ENCODE peak calls at places on chromosomes 7 and 10, in eight cellular contexts. I, D, C, W, R, K, H and G are unnamed samples.

GRCh38 chr7:134031835-134032617 is 95.1 kb upstream of the LRGUK start:
- DNase-seq in K (no peak), H (no peak), D (no peak), I (peak; percentile 7), R (no peak), W (no peak), C (peak; percentile 4), G (no peak)

GRCh38 chr10:114079421-114079820 is 35.8 kb downstream of the ADRB1 start:
- DNase-seq in K (no peak), I (no peak), D (no peak), R (no peak), H (no peak), W (no peak), C (no peak), G (no peak)

GRCh38 chr7:101815826-101816488 is 1.5 kb upstream of the CUX1 start:
- DNase-seq in H (peak; percentile 78), K (no peak), I (peak; percentile 40), D (peak; percentile 95), C (peak; percentile 71), R (no peak), W (peak; percentile 33), G (peak; percentile 80)

GRCh38 chr10:110686037-110686436 is 41.9 kb downstream of the RBM20 start:
- DNase-seq in K (no peak), C (no peak), D (no peak), H (no peak), R (no peak), W (no peak), I (no peak), G (no peak)

GRCh38 chr7:76326646-76327233 is 24.3 kb downstream of the HSPB1 start:
- DNase-seq in R (no peak), C (peak; percentile 65), K (no peak), H (no peak), D (no peak), W (no peak), I (no peak), G (no peak)

GRCh38 chr10:25743832-25744231 is 190.2 kb upstream of the MYO3A start:
- DNase-seq in C (no peak), H (no peak), K (no peak), W (no peak), I (no peak), D (no peak), R (no peak), G (no peak)

GRCh38 chr10:76885815-76886214 is 751.8 kb downstream of the KCNMA1 start:
- DNase-seq in W (no peak), C (peak; percentile 56), D (peak; percentile 72), H (no peak), R (no peak), K (peak; percentile 78), I (no peak), G (no peak)

GRCh38 chr10:124703778-124704427 is 40.3 kb downstream of the FAM53B start:
- DNase-seq in R (no peak), W (no peak), C (peak; percentile 65), I (no peak), K (peak; percentile 96), D (no peak), H (no peak), G (no peak)

GRCh38 chr7:105154084-105154483 is 140.1 kb downstream of the KMT2E start:
- DNase-seq in W (no peak), I (no peak), K (peak; percentile 55), H (no peak), D (no peak), C (no peak), R (no peak), G (no peak)

GRCh38 chr7:31134246-31135188 is 82.4 kb downstream of the ADCYAP1R1 start:
- DNase-seq in H (peak; percentile 82), W (peak; percentile 56), I (peak; percentile 15), K (peak; percentile 88), C (peak; percentile 70), D (peak; percentile 93), R (no peak), G (peak; percentile 93)

GRCh38 chr10:102435529-102436233 is 3.3 kb upstream of the CUEDC2 start:
- DNase-seq in H (no peak), R (no peak), I (no peak), D (no peak), C (no peak), W (no peak), K (no peak), G (no peak)

GRCh38 chr10:97572214-97572989 is at the start of gene ANKRD2:
- DNase-seq in I (no peak), D (peak; percentile 84), K (no peak), H (peak; percentile 77), C (peak; percentile 86), W (peak; percentile 59), R (no peak), G (peak; percentile 51)

GRCh38 chr10:114437456-114438292 is 33.4 kb upstream of the AFAP1L2 start:
- DNase-seq in D (peak; percentile 52), R (no peak), I (no peak), H (no peak), W (no peak), C (peak; percentile 34), K (no peak), G (no peak)

GRCh38 chr7:47509571-47509970 is 72.3 kb downstream of the TNS3 start:
- DNase-seq in W (no peak), K (no peak), C (no peak), R (no peak), D (no peak), I (no peak), H (no peak), G (no peak)

GRCh38 chr7:17090751-17091150 is 207.7 kb upstream of the AHR start:
- DNase-seq in H (no peak), C (peak; percentile 81), K (no peak), W (no peak), R (peak; percentile 65), I (peak; percentile 43), D (no peak), G (no peak)

GRCh38 chr7:64946772-64947171 is 43.7 kb downstream of the ZNF273 start:
- DNase-seq in R (no peak), C (peak; percentile 12), K (no peak), D (peak; percentile 53), W (no peak), H (peak; percentile 77), I (no peak), G (peak; percentile 59)

GRCh38 chr10:124149681-124150080 is 56.3 kb upstream of the CHST15 start:
- DNase-seq in W (no peak), C (no peak), D (peak; percentile 59), H (no peak), K (no peak), I (no peak), R (no peak), G (no peak)

GRCh38 chr7:149864751-149865150 is 9.0 kb upstream of the ATP6V0E2 start:
- DNase-seq in H (no peak), I (no peak), W (no peak), D (no peak), K (no peak), R (no peak), C (no peak), G (no peak)

GRCh38 chr7:154928136-154929005 is 74.6 kb downstream of the PAXIP1 start:
- DNase-seq in D (no peak), C (peak; percentile 96), H (peak; percentile 37), K (no peak), W (no peak), R (peak; percentile 88), I (peak; percentile 77), G (no peak)

GRCh38 chr7:40922316-40922670 is 780.6 kb downstream of the INHBA start:
- DNase-seq in I (peak; percentile 28), R (peak; percentile 89), K (no peak), W (no peak), C (peak; percentile 71), D (no peak), H (no peak), G (no peak)

GRCh38 chr10:99276848-99277486 is 41.3 kb upstream of the HPSE2 start:
- DNase-seq in K (no peak), W (no peak), I (no peak), R (no peak), D (peak; percentile 45), H (no peak), C (peak; percentile 43), G (no peak)

DNA sequence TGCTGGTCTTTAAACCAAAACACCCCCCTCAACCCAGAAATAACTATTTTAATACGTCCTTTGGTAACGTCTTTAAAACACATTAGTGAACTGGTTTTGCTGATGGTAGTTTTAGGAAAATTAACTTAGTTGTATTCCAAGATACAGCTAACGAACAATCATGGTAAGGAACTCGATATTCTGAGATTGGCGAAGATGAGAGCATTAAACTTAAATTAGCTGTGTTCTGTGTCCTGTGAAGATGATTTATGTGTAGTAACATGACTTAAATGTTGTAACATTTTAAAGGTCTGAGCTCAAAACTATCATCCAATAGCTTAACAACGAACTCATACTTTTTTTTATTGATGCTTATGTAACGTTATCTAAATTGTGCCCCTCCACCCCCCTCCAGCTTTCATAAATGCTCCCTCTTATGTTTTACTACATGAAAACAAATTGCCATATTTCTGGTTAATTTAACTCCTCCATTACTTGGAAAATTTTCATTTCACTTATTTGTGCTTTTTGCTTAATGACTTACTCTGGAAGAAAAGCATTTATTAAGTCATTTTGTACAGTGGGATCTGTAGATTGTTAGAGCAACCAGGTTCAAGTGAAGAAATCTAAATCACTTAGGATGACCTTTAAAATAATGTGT is 1.7 kb downstream of the SDK1 start:
- DNase-seq in W (no peak), R (no peak), H (no peak), I (no peak), C (no peak), K (no peak), D (no peak), G (no peak)
- H3K4me3 ChIP-seq in W (peak overlapping the region; percentile 64), R (no peak overlapping the region), H (peak overlapping the region; percentile 86), I (no peak overlapping the region), C (no peak overlapping the region), K (peak overlapping the region; percentile 91), D (peak overlapping the region; percentile 82), G (peak overlapping the region; percentile 8)

GRCh38 chr7:1103789-1104513 is 16.0 kb downstream of the GPER1 start:
- DNase-seq in K (no peak), R (no peak), C (no peak), W (no peak), H (no peak), D (no peak), I (no peak), G (no peak)
- H3K4me3 ChIP-seq in K (no peak overlapping the region), R (no peak overlapping the region), C (no peak overlapping the region), W (no peak overlapping the region), H (no peak overlapping the region), D (no peak overlapping the region), I (no peak overlapping the region), G (no peak overlapping the region)

GRCh38 chr10:14564268-14564744 is 210.4 kb downstream of the FAM107B start:
- DNase-seq in W (no peak), D (no peak), R (no peak), H (no peak), C (no peak), I (no peak), K (no peak), G (no peak)
- H3K4me3 ChIP-seq in W (no peak overlapping the region), D (no peak overlapping the region), R (no peak overlapping the region), H (no peak overlapping the region), C (no peak overlapping the region), I (no peak overlapping the region), K (no peak overlapping the region), G (no peak overlapping the region)

GRCh38 chr10:1954339-1954738 is 217.0 kb upstream of the ADARB2 start:
- DNase-seq in I (no peak), H (no peak), R (no peak), W (no peak), K (no peak), C (no peak), D (no peak), G (no peak)

GRCh38 chr10:1952126-1953095 is 215.1 kb upstream of the ADARB2 start:
- DNase-seq in K (peak; percentile 72), W (no peak), R (no peak), H (no peak), C (no peak), D (no peak), I (no peak), G (no peak)

GRCh38 chr10:1962025-1962424 is 224.7 kb upstream of the ADARB2 start:
- DNase-seq in W (no peak), C (no peak), R (no peak), H (no peak), D (peak; percentile 15), I (no peak), K (no peak), G (no peak)

GRCh38 chr10:1957057-1957456 is 219.7 kb upstream of the ADARB2 start:
- DNase-seq in H (no peak), W (no peak), R (no peak), C (no peak), I (no peak), K (no peak), D (no peak), G (no peak)
- H3K4me3 ChIP-seq in H (no peak overlapping the region), W (no peak overlapping the region), R (no peak overlapping the region), C (no peak overlapping the region), I (no peak overlapping the region), K (no peak overlapping the region), D (no peak overlapping the region), G (no peak overlapping the region)